ENCODE peak calls at places on chromosomes 3 and 15, in seven cellular contexts. X is BE2C, B is ovary, J is fibroblast of lung, L is aorta, U is transverse colon, Q is endothelial cell of umbilical vein. R is an unnamed sample.

GRCh38 chr3:141399200-141399599 is 30.9 kb downstream of the ZBTB38 start:
- DNase-seq in J (no peak), Q (no peak), L (no peak), B (no peak), X (no peak), U (no peak), R (no peak)

GRCh38 chr15:101059381-101060341 is 140.5 kb downstream of the LRRK1 start:
- DNase-seq in B (no peak), J (no peak), L (peak; percentile 58), X (no peak), Q (no peak), U (no peak), R (peak; percentile 32)

GRCh38 chr15:91942676-91943417 is 89.3 kb downstream of the SLCO3A1 start:
- DNase-seq in Q (no peak), X (no peak), B (peak; percentile 80), L (peak; percentile 84), U (peak; percentile 84), J (peak; percentile 95), R (peak; percentile 94)

GRCh38 chr15:90828111-90828510 is 40.3 kb upstream of the FURIN start:
- DNase-seq in B (no peak), U (no peak), L (no peak), X (no peak), Q (no peak), J (no peak), R (no peak)

GRCh38 chr3:22714758-22715157 is 488.4 kb upstream of the UBE2E2 start:
- DNase-seq in B (no peak), L (no peak), U (no peak), X (no peak), J (no peak), Q (no peak), R (no peak)

GRCh38 chr15:45521596-45522167 is 873 bp downstream of the SLC30A4 start:
- DNase-seq in B (no peak), X (no peak), Q (peak; percentile 33), L (no peak), U (peak; percentile 26), J (peak; percentile 14), R (no peak)

GRCh38 chr3:34015204-34016142 is 217.0 kb downstream of the PDCD6IP start:
- DNase-seq in U (no peak), X (no peak), J (peak; percentile 51), Q (no peak), B (no peak), L (no peak), R (no peak)

GRCh38 chr15:93209690-93210425 is 120.8 kb upstream of the RGMA start:
- DNase-seq in B (no peak), J (no peak), Q (no peak), L (no peak), X (no peak), U (no peak), R (no peak)

GRCh38 chr3:188792788-188793187 is 379.0 kb upstream of the TPRG1 start:
- DNase-seq in B (no peak), U (no peak), Q (no peak), J (peak; percentile 41), L (no peak), X (peak; percentile 54), R (no peak)

GRCh38 chr15:87528873-87529272 is 727.7 kb downstream of the NTRK3 start:
- DNase-seq in U (no peak), Q (no peak), J (no peak), B (no peak), L (no peak), X (no peak), R (no peak)

GRCh38 chr3:114660808-114661207 is 367.0 kb downstream of the TIGIT start:
- DNase-seq in B (no peak), U (no peak), L (no peak), J (no peak), Q (no peak), X (peak; percentile 30), R (no peak)

GRCh38 chr3:65128346-65128745 is 440.5 kb upstream of the ADAMTS9 start:
- DNase-seq in Q (no peak), B (no peak), L (no peak), J (no peak), X (no peak), U (no peak), R (no peak)

GRCh38 chr3:72569754-72570440 is 278.3 kb downstream of the SHQ1 start:
- DNase-seq in L (no peak), X (peak; percentile 91), J (no peak), U (no peak), B (no peak), Q (no peak), R (no peak)
- H3K4me1 ChIP-seq in L (no peaks in the 10 kb centered on the region), X (peaks cover 34% of the 10 kb centered on the region), J (no peaks in the 10 kb centered on the region), U (peaks cover 6% of the 10 kb centered on the region), B (no peaks in the 10 kb centered on the region), Q (no peaks in the 10 kb centered on the region), R (no peaks in the 10 kb centered on the region)

DNA sequence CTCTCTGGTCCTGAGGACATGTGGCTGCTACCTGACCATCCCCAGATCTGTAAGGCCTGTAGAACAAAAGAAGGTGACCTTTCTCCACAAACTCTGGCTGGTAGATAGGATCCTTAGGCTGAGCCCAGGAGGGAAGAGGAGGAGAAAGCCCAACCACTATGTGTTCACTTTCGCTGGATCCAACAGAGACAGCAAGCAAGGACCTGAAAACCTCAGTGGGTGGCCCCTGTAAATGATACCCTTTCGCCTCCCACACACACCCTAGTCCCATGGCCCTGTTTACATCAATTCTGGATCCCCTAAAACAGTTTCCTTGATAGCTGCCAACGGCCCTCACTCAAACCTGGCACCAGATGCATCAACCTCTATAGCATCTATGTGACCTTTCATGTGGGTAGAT is 22.4 kb downstream of the CCDC12 start:
- DNase-seq in L (no peak), Q (no peak), B (no peak), X (no peak), J (no peak), U (no peak), R (no peak)
- H3K4me1 ChIP-seq in L (peaks cover 3% of the 10 kb centered on the region), Q (peaks cover 28% of the 10 kb centered on the region), B (peaks cover 32% of the 10 kb centered on the region), X (peaks cover 4% of the 10 kb centered on the region), J (peaks cover 2% of the 10 kb centered on the region), U (peaks cover 69% of the 10 kb centered on the region), R (peaks cover 87% of the 10 kb centered on the region)

GRCh38 chr3:81790117-81790516 is 28.7 kb upstream of the GBE1 start:
- DNase-seq in U (no peak), L (no peak), J (no peak), Q (no peak), B (no peak), X (no peak), R (no peak)
- H3K4me1 ChIP-seq in U (no peaks in the 10 kb centered on the region), L (no peaks in the 10 kb centered on the region), J (no peaks in the 10 kb centered on the region), Q (no peaks in the 10 kb centered on the region), B (no peaks in the 10 kb centered on the region), X (no peaks in the 10 kb centered on the region), R (no peaks in the 10 kb centered on the region)

DNA sequence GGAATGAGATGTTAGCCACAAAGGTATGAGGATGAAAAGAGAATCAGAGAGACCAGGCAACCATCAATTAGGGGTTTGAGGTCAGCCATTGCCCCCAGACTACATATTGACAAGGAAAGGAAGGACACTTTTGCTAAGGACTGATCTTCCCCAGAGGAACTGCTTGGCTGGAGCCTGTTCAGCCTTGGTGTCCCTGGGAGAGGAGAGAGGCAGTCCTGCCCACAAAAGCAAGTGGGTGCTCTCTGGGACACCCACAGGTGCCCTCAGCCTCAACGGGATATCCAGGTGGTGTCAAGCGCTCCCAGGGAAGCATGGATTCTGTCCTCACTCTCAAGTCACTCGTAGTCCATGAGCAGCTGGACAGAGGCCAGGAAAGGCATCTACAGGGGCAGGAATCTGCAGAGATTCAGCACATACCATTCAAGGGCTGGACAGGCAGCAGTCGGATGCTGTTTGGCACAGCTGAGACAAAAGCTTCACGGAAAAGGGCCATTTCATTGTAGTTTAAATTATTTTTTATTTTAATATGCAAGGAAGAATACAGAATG is 166.2 kb downstream of the UACA start:
- DNase-seq in Q (no peak), U (no peak), J (no peak), X (no peak), B (no peak), L (no peak), R (no peak)
- H3K4me1 ChIP-seq in Q (no peaks in the 10 kb centered on the region), U (no peaks in the 10 kb centered on the region), J (peaks cover 8% of the 10 kb centered on the region), X (no peaks in the 10 kb centered on the region), B (no peaks in the 10 kb centered on the region), L (no peaks in the 10 kb centered on the region), R (no peaks in the 10 kb centered on the region)

DNA sequence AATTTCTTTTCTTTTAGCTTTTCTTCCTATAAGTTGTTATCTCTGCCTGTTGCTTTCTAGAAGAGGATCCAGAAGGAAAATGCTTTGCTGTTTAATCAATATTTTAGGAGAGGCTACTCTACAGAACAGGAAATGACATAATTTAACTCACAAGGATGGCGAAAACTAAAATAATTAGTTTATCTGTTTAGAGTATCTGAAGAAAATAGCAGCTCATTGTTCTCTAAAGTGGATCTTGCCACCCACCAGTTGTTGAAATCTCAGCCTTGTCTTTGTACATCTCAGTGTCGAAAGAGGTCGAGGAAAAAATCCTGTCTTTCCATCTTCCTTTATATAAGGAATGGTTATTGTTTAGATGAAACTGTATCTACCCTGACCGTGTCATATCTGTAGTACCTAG is 126.6 kb downstream of the ZNF609 start:
- DNase-seq in L (no peak), B (no peak), X (no peak), U (no peak), Q (no peak), J (no peak), R (no peak)
- H3K4me1 ChIP-seq in L (no peaks in the 10 kb centered on the region), B (peaks cover 13% of the 10 kb centered on the region), X (peaks cover 15% of the 10 kb centered on the region), U (no peaks in the 10 kb centered on the region), Q (peaks cover 14% of the 10 kb centered on the region), J (no peaks in the 10 kb centered on the region), R (peaks cover 29% of the 10 kb centered on the region)

DNA sequence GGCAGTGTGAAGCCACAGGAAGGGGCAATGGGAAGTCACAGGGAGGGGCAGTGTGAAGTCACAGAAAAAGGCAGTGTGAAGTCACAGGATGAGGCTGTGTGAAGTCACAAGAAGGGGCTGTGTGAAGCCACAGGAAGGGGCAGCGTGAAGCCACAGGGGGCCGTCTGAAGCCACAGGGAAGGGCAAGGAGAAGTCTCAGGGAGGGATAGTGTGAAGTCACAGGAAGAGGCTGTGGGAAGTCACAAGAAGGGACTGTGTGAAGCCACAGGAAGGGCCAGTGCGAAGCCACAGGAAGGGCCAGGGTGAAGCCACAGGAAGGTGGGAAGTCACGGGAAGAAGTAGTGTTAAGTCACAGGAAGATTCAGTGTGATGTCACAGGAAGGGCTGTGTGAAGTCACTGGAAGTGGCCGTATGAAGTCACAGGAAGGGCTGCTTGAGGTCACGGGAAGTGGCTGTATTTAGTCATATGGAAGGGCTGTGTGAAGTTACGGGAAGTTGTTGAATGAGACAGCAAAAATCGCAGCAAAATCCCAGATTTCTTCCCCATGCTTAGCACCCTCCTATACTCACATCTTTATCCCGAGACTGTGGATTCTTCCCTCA is 38.6 kb downstream of the GASK1A start:
- DNase-seq in J (no peak), X (no peak), L (no peak), U (no peak), Q (no peak), B (no peak), R (no peak)
- H3K4me1 ChIP-seq in J (no peaks in the 10 kb centered on the region), X (no peaks in the 10 kb centered on the region), L (no peaks in the 10 kb centered on the region), U (no peaks in the 10 kb centered on the region), Q (no peaks in the 10 kb centered on the region), B (peaks cover 8% of the 10 kb centered on the region), R (no peaks in the 10 kb centered on the region)